ENCODE peak calls at places on chromosomes 5 and 9, in ten cellular contexts. T, S, D, G, L, A, B, E, X and P are unnamed samples.

GRCh38 chr5:54990751-54991349 is 5.5 kb upstream of the ESM1 start:
- DNase-seq in T (no peak), L (no peak), A (no peak), E (no peak), X (no peak), G (peak), D (peak), S (no peak), B (no peak), P (peak)

GRCh38 chr9:107841078-107841477 is 351.5 kb upstream of the KLF4 start:
- DNase-seq in A (no peak), D (no peak), E (no peak), G (no peak), B (no peak), L (no peak), S (no peak), X (no peak), T (no peak), P (no peak)

GRCh38 chr5:132176543-132176945 is 51.1 kb downstream of the P4HA2 start:
- DNase-seq in B (no peak), T (no peak), D (no peak), S (no peak), E (no peak), A (no peak), G (no peak), X (no peak), L (no peak), P (no peak)

GRCh38 chr9:87673446-87674109 is 52.3 kb upstream of the CTSL start:
- DNase-seq in D (no peak), E (no peak), T (no peak), B (no peak), A (no peak), S (no peak), X (no peak), G (no peak), L (no peak), P (no peak)

GRCh38 chr5:1847611-1848010 is 35.1 kb downstream of the IRX4 start:
- DNase-seq in G (no peak), B (no peak), E (no peak), X (no peak), S (no peak), L (peak), D (no peak), A (no peak), T (no peak), P (no peak)

GRCh38 chr9:98491778-98492177 is 217.0 kb downstream of the GABBR2 start:
- DNase-seq in E (no peak), A (no peak), B (no peak), L (no peak), X (no peak), T (no peak), D (peak), G (peak), S (no peak), P (no peak)

GRCh38 chr9:135332516-135332915 is 147.1 kb upstream of the PPP1R26 start:
- DNase-seq in B (no peak), G (no peak), L (no peak), T (no peak), A (no peak), D (no peak), S (peak), X (no peak), E (no peak), P (no peak)

GRCh38 chr9:69502671-69503301 is 169.4 kb downstream of the APBA1 start:
- DNase-seq in T (no peak), A (no peak), G (peak), B (no peak), L (no peak), S (no peak), X (no peak), E (no peak), D (peak), P (peak)

GRCh38 chr9:94950733-94951590 is 224.5 kb downstream of the AOPEP start:
- DNase-seq in G (peak), B (no peak), X (no peak), E (no peak), S (no peak), A (no peak), D (no peak), L (no peak), T (no peak), P (no peak)

GRCh38 chr9:98034593-98035546 is 21.7 kb upstream of the NANS start:
- DNase-seq in L (peak), B (peak), S (peak), T (peak), E (peak), X (peak), G (peak), D (peak), A (peak), P (peak)

GRCh38 chr5:53406630-53407316 is 73.7 kb upstream of the FST start:
- DNase-seq in B (no peak), L (no peak), G (peak), T (no peak), X (no peak), A (no peak), S (no peak), E (peak), D (peak), P (peak)

DNA sequence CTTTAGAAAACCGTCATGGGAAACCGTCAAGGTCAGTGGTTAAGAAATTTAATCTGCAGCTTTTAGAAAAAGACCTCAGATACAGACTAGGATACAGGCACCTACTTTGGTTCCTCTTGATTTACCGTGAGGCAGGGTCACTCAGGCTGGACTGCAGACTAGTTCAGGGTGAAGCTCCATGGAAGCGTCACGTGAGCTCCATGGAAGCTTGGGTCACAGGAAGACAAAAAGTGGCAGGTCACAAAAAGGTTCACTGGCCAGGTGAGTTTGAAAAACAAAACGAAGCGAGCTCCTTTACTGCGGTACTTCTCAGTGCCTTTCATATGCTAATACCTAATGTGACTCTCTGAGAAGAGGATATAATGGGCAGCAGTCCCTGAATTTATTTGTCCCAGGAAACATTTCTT is 43.0 kb downstream of the PRRC2B start:
- DNase-seq in A (no peak), D (no peak), B (no peak), E (no peak), T (no peak), X (no peak), S (no peak), G (no peak), L (no peak), P (no peak)
- H3K27ac ChIP-seq in A (no peak), D (peak), B (no peak), E (no peak), T (no peak), X (no peak), S (no peak), G (no peak), L (no peak), P (no peak)

GRCh38 chr5:167770461-167770860 is 521.0 kb upstream of the WWC1 start:
- DNase-seq in L (no peak), G (peak), D (no peak), E (no peak), A (no peak), T (no peak), B (no peak), X (no peak), S (no peak), P (no peak)
- H3K27ac ChIP-seq in L (no peak), G (no peak), D (no peak), E (no peak), A (no peak), T (no peak), B (no peak), X (no peak), S (no peak), P (no peak)

GRCh38 chr5:157550668-157551067 is 24.9 kb downstream of the ADAM19 start:
- DNase-seq in D (no peak), G (no peak), L (no peak), S (no peak), X (no peak), B (no peak), E (no peak), T (no peak), A (no peak), P (no peak)
- H3K27ac ChIP-seq in D (peak), G (no peak), L (no peak), S (no peak), X (no peak), B (no peak), E (no peak), T (no peak), A (peak), P (no peak)

GRCh38 chr9:89661956-89662717 is 57.3 kb downstream of the GADD45G start:
- DNase-seq in L (peak), E (peak), S (peak), X (peak), T (peak), A (peak), G (peak), B (no peak), D (peak), P (peak)
- H3K27ac ChIP-seq in L (peak), E (peak), S (peak), X (no peak), T (peak), A (peak), G (no peak), B (no peak), D (no peak), P (no peak)

DNA sequence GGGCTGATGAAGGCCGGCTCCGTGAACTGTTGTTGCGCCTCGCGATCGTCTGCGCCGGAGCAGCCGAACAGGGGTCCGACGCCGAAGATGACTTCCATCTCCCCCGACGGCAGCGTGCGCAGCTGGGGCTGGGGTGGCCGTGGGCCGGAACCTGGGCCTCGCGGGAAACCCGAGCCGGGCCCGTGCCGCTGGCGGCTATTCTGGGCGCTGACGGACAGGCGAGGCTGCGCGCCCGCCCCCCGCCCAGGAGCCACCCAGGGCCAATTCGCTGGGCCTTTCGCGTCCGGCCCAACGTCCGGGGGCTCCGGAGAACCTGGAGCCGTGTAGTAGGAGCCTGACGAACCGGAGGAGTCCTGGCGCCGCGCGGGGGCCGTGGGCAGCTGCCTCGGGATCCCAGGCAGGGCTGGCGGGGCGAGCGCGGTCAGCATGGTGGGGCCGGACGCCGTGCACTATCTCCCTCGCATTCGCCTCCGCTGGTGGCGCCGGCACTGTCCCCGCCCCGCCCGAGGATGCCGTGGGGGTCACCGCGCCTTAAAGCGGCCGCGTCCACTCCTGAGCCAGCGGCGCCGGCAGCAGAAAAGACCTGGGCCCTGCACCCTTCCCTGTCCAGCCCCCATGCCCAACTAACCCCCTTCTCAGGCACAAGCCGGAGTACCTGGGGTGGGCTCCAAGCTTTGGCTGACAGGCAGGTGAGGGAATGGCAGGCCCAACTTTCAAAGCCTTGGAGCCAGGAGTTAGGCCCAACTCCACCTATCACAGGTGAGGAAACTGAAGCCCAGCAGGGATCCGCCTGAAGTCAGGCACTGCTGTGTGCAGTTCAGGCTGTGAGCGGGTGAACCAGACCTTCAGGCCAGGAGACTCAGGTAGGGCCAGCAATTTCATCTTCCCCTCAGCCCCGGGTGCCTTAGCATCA is at the start of gene PROB1:
- DNase-seq in G (no peak), S (no peak), A (no peak), L (no peak), E (no peak), X (no peak), B (no peak), T (no peak), D (no peak), P (no peak)
- H3K27ac ChIP-seq in G (no peak), S (no peak), A (no peak), L (peak), E (no peak), X (no peak), B (no peak), T (no peak), D (no peak), P (peak)